ENCODE peak calls at places on chromosome 20, in nine cellular contexts. One of them, this sample, is unnamed.

GRCh38 chr20:4138056-4138455 is 122.7 kb upstream of the RNF24 start:
- DNase-seq in effector memory CD4-positive, alpha-beta T cell: no peak
- DNase-seq in adrenal gland: no peak
- DNase-seq in HCT116: no peak
- DNase-seq in H1: no peak
- DNase-seq in lung: no peak
- DNase-seq in heart right ventricle: no peak
- DNase-seq in GM23248: no peak
- DNase-seq in hepatocyte: no peak
- DNase-seq in this sample: no peak

GRCh38 chr20:51366155-51366886 is 176.2 kb downstream of the NFATC2 start:
- DNase-seq in effector memory CD4-positive, alpha-beta T cell: no peak
- DNase-seq in adrenal gland: peak; percentile 27
- DNase-seq in HCT116: peak; percentile 37
- DNase-seq in H1: no peak
- DNase-seq in lung: peak; percentile 57
- DNase-seq in heart right ventricle: peak; percentile 27
- DNase-seq in GM23248: peak; percentile 100
- DNase-seq in hepatocyte: peak; percentile 73
- DNase-seq in this sample: no peak

GRCh38 chr20:4950437-4950836 is 50.9 kb downstream of the SLC23A2 start:
- DNase-seq in effector memory CD4-positive, alpha-beta T cell: no peak
- DNase-seq in adrenal gland: no peak
- DNase-seq in HCT116: no peak
- DNase-seq in H1: no peak
- DNase-seq in lung: no peak
- DNase-seq in heart right ventricle: no peak
- DNase-seq in GM23248: no peak
- DNase-seq in hepatocyte: no peak
- DNase-seq in this sample: no peak

GRCh38 chr20:32237419-32237818 is 29.7 kb downstream of the POFUT1 start:
- DNase-seq in effector memory CD4-positive, alpha-beta T cell: no peak
- DNase-seq in adrenal gland: no peak
- DNase-seq in HCT116: no peak
- DNase-seq in H1: no peak
- DNase-seq in lung: no peak
- DNase-seq in heart right ventricle: no peak
- DNase-seq in GM23248: no peak
- DNase-seq in hepatocyte: no peak
- DNase-seq in this sample: no peak

GRCh38 chr20:1946762-1947534 is 46.9 kb downstream of the PDYN start:
- DNase-seq in effector memory CD4-positive, alpha-beta T cell: no peak
- DNase-seq in adrenal gland: no peak
- DNase-seq in HCT116: no peak
- DNase-seq in H1: peak; percentile 74
- DNase-seq in lung: no peak
- DNase-seq in heart right ventricle: no peak
- DNase-seq in GM23248: no peak
- DNase-seq in hepatocyte: peak; percentile 64
- DNase-seq in this sample: no peak

GRCh38 chr20:57594092-57594911 is 25.9 kb downstream of the ZBP1 start:
- DNase-seq in effector memory CD4-positive, alpha-beta T cell: no peak
- DNase-seq in adrenal gland: no peak
- DNase-seq in HCT116: peak; percentile 12
- DNase-seq in H1: peak; percentile 31
- DNase-seq in lung: peak; percentile 37
- DNase-seq in heart right ventricle: peak; percentile 35
- DNase-seq in GM23248: peak; percentile 47
- DNase-seq in hepatocyte: peak; percentile 69
- DNase-seq in this sample: peak; percentile 53

GRCh38 chr20:41183391-41183790 is 46.0 kb downstream of the PLCG1 start:
- DNase-seq in effector memory CD4-positive, alpha-beta T cell: no peak
- DNase-seq in adrenal gland: peak; percentile 9
- DNase-seq in HCT116: no peak
- DNase-seq in H1: no peak
- DNase-seq in lung: no peak
- DNase-seq in heart right ventricle: no peak
- DNase-seq in GM23248: no peak
- DNase-seq in hepatocyte: peak; percentile 1
- DNase-seq in this sample: no peak

GRCh38 chr20:41038878-41039404 is 10.3 kb downstream of the TOP1 start:
- DNase-seq in effector memory CD4-positive, alpha-beta T cell: no peak
- DNase-seq in adrenal gland: no peak
- DNase-seq in HCT116: no peak
- DNase-seq in H1: no peak
- DNase-seq in lung: no peak
- DNase-seq in heart right ventricle: no peak
- DNase-seq in GM23248: no peak
- DNase-seq in hepatocyte: peak; percentile 39
- DNase-seq in this sample: no peak

GRCh38 chr20:1671891-1672669 is 14.5 kb upstream of the SIRPG start:
- DNase-seq in effector memory CD4-positive, alpha-beta T cell: no peak
- DNase-seq in adrenal gland: no peak
- DNase-seq in HCT116: no peak
- DNase-seq in H1: no peak
- DNase-seq in lung: no peak
- DNase-seq in heart right ventricle: no peak
- DNase-seq in GM23248: no peak
- DNase-seq in hepatocyte: no peak
- DNase-seq in this sample: no peak

GRCh38 chr20:12699374-12700228 is 309.2 kb upstream of the SPTLC3 start:
- DNase-seq in effector memory CD4-positive, alpha-beta T cell: no peak
- DNase-seq in adrenal gland: no peak
- DNase-seq in HCT116: no peak
- DNase-seq in H1: no peak
- DNase-seq in lung: no peak
- DNase-seq in heart right ventricle: no peak
- DNase-seq in GM23248: no peak
- DNase-seq in hepatocyte: peak; percentile 41
- DNase-seq in this sample: no peak

GRCh38 chr20:45036044-45036755 is 64.7 kb downstream of the KCNS1 start:
- DNase-seq in effector memory CD4-positive, alpha-beta T cell: no peak
- DNase-seq in adrenal gland: peak; percentile 31
- DNase-seq in HCT116: peak; percentile 74
- DNase-seq in H1: no peak
- DNase-seq in lung: no peak
- DNase-seq in heart right ventricle: no peak
- DNase-seq in GM23248: peak; percentile 65
- DNase-seq in hepatocyte: no peak
- DNase-seq in this sample: no peak

GRCh38 chr20:61588356-61589054 is 336.4 kb downstream of the CDH4 start:
- DNase-seq in effector memory CD4-positive, alpha-beta T cell: no peak
- DNase-seq in adrenal gland: no peak
- DNase-seq in HCT116: no peak
- DNase-seq in H1: no peak
- DNase-seq in lung: no peak
- DNase-seq in heart right ventricle: no peak
- DNase-seq in GM23248: peak; percentile 55
- DNase-seq in hepatocyte: no peak
- DNase-seq in this sample: no peak

GRCh38 chr20:44908987-44909871 is 631 bp upstream of the PABPC1L start:
- DNase-seq in effector memory CD4-positive, alpha-beta T cell: no peak
- DNase-seq in adrenal gland: no peak
- DNase-seq in HCT116: no peak
- DNase-seq in H1: no peak
- DNase-seq in lung: no peak
- DNase-seq in heart right ventricle: no peak
- DNase-seq in GM23248: no peak
- DNase-seq in hepatocyte: no peak
- DNase-seq in this sample: no peak

GRCh38 chr20:47784599-47785320 is 521 bp downstream of the SULF2 start:
- DNase-seq in effector memory CD4-positive, alpha-beta T cell: no peak
- DNase-seq in adrenal gland: peak; percentile 23
- DNase-seq in HCT116: no peak
- DNase-seq in H1: no peak
- DNase-seq in lung: no peak
- DNase-seq in heart right ventricle: peak; percentile 37
- DNase-seq in GM23248: peak; percentile 54
- DNase-seq in hepatocyte: peak; percentile 68
- DNase-seq in this sample: no peak

GRCh38 chr20:15900443-15900842 is 672.8 kb downstream of the KIF16B start:
- DNase-seq in effector memory CD4-positive, alpha-beta T cell: no peak
- DNase-seq in adrenal gland: no peak
- DNase-seq in HCT116: no peak
- DNase-seq in H1: no peak
- DNase-seq in lung: no peak
- DNase-seq in heart right ventricle: no peak
- DNase-seq in GM23248: no peak
- DNase-seq in hepatocyte: no peak
- DNase-seq in this sample: no peak
- H3K9me3 ChIP-seq in effector memory CD4-positive, alpha-beta T cell: no peaks in the 10 kb centered on the region
- H3K9me3 ChIP-seq in adrenal gland: no peaks in the 10 kb centered on the region
- H3K9me3 ChIP-seq in HCT116: peaks cover 4% of the 10 kb centered on the region
- H3K9me3 ChIP-seq in H1: no peaks in the 10 kb centered on the region
- H3K9me3 ChIP-seq in lung: no peaks in the 10 kb centered on the region
- H3K9me3 ChIP-seq in heart right ventricle: no peaks in the 10 kb centered on the region
- H3K9me3 ChIP-seq in GM23248: no peaks in the 10 kb centered on the region
- H3K9me3 ChIP-seq in hepatocyte: no peaks in the 10 kb centered on the region
- H3K9me3 ChIP-seq in this sample: no peaks in the 10 kb centered on the region

GRCh38 chr20:18986146-18986830 is 172.7 kb downstream of the SCP2D1 start:
- DNase-seq in effector memory CD4-positive, alpha-beta T cell: no peak
- DNase-seq in adrenal gland: peak; percentile 28
- DNase-seq in HCT116: no peak
- DNase-seq in H1: no peak
- DNase-seq in lung: no peak
- DNase-seq in heart right ventricle: no peak
- DNase-seq in GM23248: peak; percentile 57
- DNase-seq in hepatocyte: no peak
- DNase-seq in this sample: no peak

GRCh38 chr20:18985551-18985950 is 172.0 kb downstream of the SCP2D1 start:
- DNase-seq in effector memory CD4-positive, alpha-beta T cell: no peak
- DNase-seq in adrenal gland: no peak
- DNase-seq in HCT116: no peak
- DNase-seq in H1: no peak
- DNase-seq in lung: no peak
- DNase-seq in heart right ventricle: no peak
- DNase-seq in GM23248: no peak
- DNase-seq in hepatocyte: no peak
- DNase-seq in this sample: no peak

GRCh38 chr20:18983796-18984195 is 170.2 kb downstream of the SCP2D1 start:
- DNase-seq in effector memory CD4-positive, alpha-beta T cell: no peak
- DNase-seq in adrenal gland: no peak
- DNase-seq in HCT116: no peak
- DNase-seq in H1: no peak
- DNase-seq in lung: no peak
- DNase-seq in heart right ventricle: no peak
- DNase-seq in GM23248: no peak
- DNase-seq in hepatocyte: no peak
- DNase-seq in this sample: no peak

GRCh38 chr20:18981956-18982539 is 168.5 kb downstream of the SCP2D1 start:
- DNase-seq in effector memory CD4-positive, alpha-beta T cell: no peak
- DNase-seq in adrenal gland: no peak
- DNase-seq in HCT116: no peak
- DNase-seq in H1: no peak
- DNase-seq in lung: no peak
- DNase-seq in heart right ventricle: no peak
- DNase-seq in GM23248: no peak
- DNase-seq in hepatocyte: no peak
- DNase-seq in this sample: no peak

DNA sequence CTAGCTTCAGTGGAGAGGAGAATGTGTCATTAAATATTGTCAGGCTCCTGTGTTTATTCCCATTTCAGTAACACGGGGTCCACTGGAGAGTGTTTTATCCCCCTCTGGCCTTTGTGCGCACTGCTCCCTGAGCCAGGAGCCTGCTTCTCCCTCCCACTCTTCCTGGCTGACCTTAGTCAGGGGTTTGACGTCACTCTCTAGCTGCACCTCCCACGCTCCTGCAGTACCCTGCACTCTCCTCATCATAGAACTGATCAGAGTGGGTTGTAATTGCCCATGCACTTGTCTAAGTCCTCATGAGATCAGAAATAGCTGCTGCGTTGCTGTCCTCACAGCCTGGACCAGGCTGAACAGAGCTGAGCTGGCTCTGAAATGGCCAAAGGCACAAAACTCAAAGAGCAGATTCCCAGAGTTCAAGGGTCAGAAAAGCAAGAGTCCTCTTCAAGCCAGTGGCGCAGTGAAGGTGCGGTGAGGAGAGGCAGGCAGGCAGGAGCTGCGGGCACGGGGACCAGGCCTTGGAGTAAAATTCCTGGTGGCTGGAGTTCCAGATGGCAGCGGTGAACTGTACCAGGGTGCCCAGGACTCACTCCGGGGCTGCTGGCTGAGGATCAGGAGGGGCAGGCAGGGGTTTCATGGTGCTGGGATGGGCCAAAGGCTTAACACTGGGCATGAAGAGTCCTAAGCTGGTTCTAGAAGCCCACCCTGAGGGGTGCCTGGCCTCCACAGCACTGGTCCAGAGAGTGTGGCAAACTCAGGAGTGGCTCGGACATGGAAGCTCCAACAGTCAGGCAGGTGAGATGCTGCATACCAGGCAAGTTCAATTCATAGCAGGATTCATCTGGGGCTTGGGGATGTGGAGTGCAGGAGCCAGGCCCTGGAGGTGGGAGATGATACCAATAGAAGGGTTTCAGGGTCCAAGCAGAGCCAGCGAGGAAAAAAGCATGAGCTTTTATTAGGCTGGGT is 170.9 kb downstream of the SCP2D1 start:
- DNase-seq in effector memory CD4-positive, alpha-beta T cell: no peak
- DNase-seq in adrenal gland: no peak
- DNase-seq in HCT116: no peak
- DNase-seq in H1: no peak
- DNase-seq in lung: no peak
- DNase-seq in heart right ventricle: no peak
- DNase-seq in GM23248: peak; percentile 21
- DNase-seq in hepatocyte: peak; percentile 29
- DNase-seq in this sample: no peak
- H3K9me3 ChIP-seq in effector memory CD4-positive, alpha-beta T cell: no peaks in the 10 kb centered on the region
- H3K9me3 ChIP-seq in adrenal gland: no peaks in the 10 kb centered on the region
- H3K9me3 ChIP-seq in HCT116: no peaks in the 10 kb centered on the region
- H3K9me3 ChIP-seq in H1: no peaks in the 10 kb centered on the region
- H3K9me3 ChIP-seq in lung: no peaks in the 10 kb centered on the region
- H3K9me3 ChIP-seq in heart right ventricle: no peaks in the 10 kb centered on the region
- H3K9me3 ChIP-seq in GM23248: no peaks in the 10 kb centered on the region
- H3K9me3 ChIP-seq in hepatocyte: no peaks in the 10 kb centered on the region
- H3K9me3 ChIP-seq in this sample: no peaks in the 10 kb centered on the region

GRCh38 chr20:49285233-49285668 is 7.4 kb upstream of the ZNFX1 start:
- DNase-seq in effector memory CD4-positive, alpha-beta T cell: no peak
- DNase-seq in adrenal gland: no peak
- DNase-seq in HCT116: no peak
- DNase-seq in H1: no peak
- DNase-seq in lung: no peak
- DNase-seq in heart right ventricle: no peak
- DNase-seq in GM23248: no peak
- DNase-seq in hepatocyte: no peak
- DNase-seq in this sample: no peak
- H3K9me3 ChIP-seq in effector memory CD4-positive, alpha-beta T cell: peaks cover 60% of the 10 kb centered on the region
- H3K9me3 ChIP-seq in adrenal gland: peaks cover 36% of the 10 kb centered on the region
- H3K9me3 ChIP-seq in HCT116: no peaks in the 10 kb centered on the region
- H3K9me3 ChIP-seq in H1: no peaks in the 10 kb centered on the region
- H3K9me3 ChIP-seq in lung: no peaks in the 10 kb centered on the region
- H3K9me3 ChIP-seq in heart right ventricle: no peaks in the 10 kb centered on the region
- H3K9me3 ChIP-seq in GM23248: no peaks in the 10 kb centered on the region
- H3K9me3 ChIP-seq in hepatocyte: no peaks in the 10 kb centered on the region
- H3K9me3 ChIP-seq in this sample: peaks cover 81% of the 10 kb centered on the region

DNA sequence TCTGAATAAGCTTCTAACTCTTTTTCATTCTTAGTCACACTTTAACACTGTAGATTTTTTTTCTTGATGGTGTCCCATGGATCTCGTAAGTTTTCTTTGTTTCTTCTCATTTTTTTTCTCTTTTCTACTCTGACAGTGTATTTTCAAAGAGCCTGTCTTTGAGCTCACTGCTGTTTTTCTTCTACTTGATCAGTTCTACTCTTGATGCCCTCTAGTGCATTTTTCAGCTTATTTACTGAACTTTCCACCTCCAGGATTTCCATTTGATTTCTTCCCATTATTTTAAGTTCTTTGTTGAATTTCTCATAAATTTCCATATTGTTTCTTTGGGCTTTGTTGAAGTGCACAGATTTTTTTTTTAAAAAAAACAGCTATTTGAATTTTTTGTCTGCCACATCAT is 2641.1 kb upstream of the DEFB115 start:
- DNase-seq in effector memory CD4-positive, alpha-beta T cell: no peak
- DNase-seq in adrenal gland: no peak
- DNase-seq in HCT116: no peak
- DNase-seq in H1: no peak
- DNase-seq in lung: no peak
- DNase-seq in heart right ventricle: no peak
- DNase-seq in GM23248: no peak
- DNase-seq in hepatocyte: no peak
- DNase-seq in this sample: no peak
- H3K9me3 ChIP-seq in effector memory CD4-positive, alpha-beta T cell: no peaks in the 10 kb centered on the region
- H3K9me3 ChIP-seq in adrenal gland: peaks cover 5% of the 10 kb centered on the region
- H3K9me3 ChIP-seq in HCT116: peaks cover 8% of the 10 kb centered on the region
- H3K9me3 ChIP-seq in H1: peaks cover 39% of the 10 kb centered on the region
- H3K9me3 ChIP-seq in lung: peaks cover 10% of the 10 kb centered on the region
- H3K9me3 ChIP-seq in heart right ventricle: peaks cover 6% of the 10 kb centered on the region
- H3K9me3 ChIP-seq in GM23248: no peaks in the 10 kb centered on the region
- H3K9me3 ChIP-seq in hepatocyte: peaks cover 8% of the 10 kb centered on the region
- H3K9me3 ChIP-seq in this sample: peaks cover 8% of the 10 kb centered on the region